ENCODE peak calls at places on chromosomes 13 and 19, in four cellular contexts. Y is OCI-LY7; G is A549; X is CD8-positive, alpha-beta T cell. U is an unnamed sample.

GRCh38 chr19:35462476-35462953 is 14.5 kb downstream of the FFAR2 start:
- DNase-seq in X (peak), Y (peak), G (no peak), U (no peak)

GRCh38 chr19:41694831-41695635 is 7.0 kb upstream of the CEACAM7 start:
- DNase-seq in G (no peak), Y (no peak), X (no peak), U (no peak)

GRCh38 chr13:29993716-29994488 is 143.5 kb upstream of the UBL3 start:
- DNase-seq in Y (no peak), X (no peak), G (no peak), U (peak)

GRCh38 chr13:35471466-35472307 is 4.8 kb downstream of the MAB21L1 start:
- DNase-seq in X (no peak), Y (no peak), G (no peak), U (no peak)

GRCh38 chr19:41597600-41598041 is 21.7 kb downstream of the CEACAM21 start:
- DNase-seq in Y (peak), G (peak), X (peak), U (peak)

GRCh38 chr19:58154287-58154678 is 3.7 kb upstream of the ZNF329 start:
- DNase-seq in G (no peak), Y (no peak), X (peak), U (peak)

GRCh38 chr19:40150170-40150569 is 41.1 kb upstream of the MAP3K10 start:
- DNase-seq in X (no peak), G (no peak), Y (no peak), U (peak)

GRCh38 chr13:74771964-74772363 is 637.8 kb upstream of the KLF12 start:
- DNase-seq in G (no peak), X (no peak), Y (no peak), U (peak)

GRCh38 chr13:32023698-32024097 is 7.9 kb upstream of the FRY start:
- DNase-seq in G (no peak), X (no peak), Y (no peak), U (no peak)

GRCh38 chr13:75195479-75196111 is 286.4 kb downstream of the TBC1D4 start:
- DNase-seq in G (no peak), X (no peak), Y (no peak), U (peak)

GRCh38 chr13:29905845-29906244 is 55.4 kb upstream of the UBL3 start:
- DNase-seq in Y (no peak), G (no peak), X (no peak), U (peak)

GRCh38 chr19:47112166-47112663 is 1.4 kb downstream of the ZC3H4 start:
- DNase-seq in G (peak), Y (peak), X (peak), U (peak)

GRCh38 chr13:37029617-37030016 is 29.0 kb downstream of the EXOSC8 start:
- DNase-seq in G (no peak), X (no peak), Y (no peak), U (peak)

GRCh38 chr13:23349127-23349897 is 84.2 kb downstream of the SACS start:
- DNase-seq in X (no peak), G (no peak), Y (no peak), U (peak)

GRCh38 chr19:47471733-47472457 is at the start of gene SLC8A2:
- DNase-seq in Y (peak), G (peak), X (peak), U (peak)

GRCh38 chr19:4852484-4852883 is 15.0 kb downstream of the PLIN3 start:
- DNase-seq in G (no peak), Y (no peak), X (no peak), U (no peak)

GRCh38 chr19:34282611-34283519 is 28.5 kb downstream of the GARRE1 start:
- DNase-seq in G (no peak), Y (no peak), X (no peak), U (no peak)

GRCh38 chr19:588758-589692 is 656 bp upstream of the HCN2 start:
- DNase-seq in X (no peak), Y (peak), G (no peak), U (no peak)

GRCh38 chr19:29854033-29854432 is 42.2 kb downstream of the CCNE1 start:
- DNase-seq in X (no peak), G (no peak), Y (no peak), U (no peak)

GRCh38 chr13:33917135-33917534 is 99.2 kb downstream of the RFC3 start:
- DNase-seq in X (no peak), Y (no peak), G (no peak), U (no peak)

GRCh38 chr19:39434123-39435076 is 1.3 kb downstream of the RPS16 start:
- DNase-seq in Y (peak), G (no peak), X (no peak), U (no peak)

GRCh38 chr19:31444931-31445330 is 95.7 kb upstream of the TSHZ3 start:
- DNase-seq in Y (no peak), G (no peak), X (no peak), U (no peak)

GRCh38 chr13:109412232-109412935 is 374.0 kb downstream of the IRS2 start:
- DNase-seq in G (peak), Y (no peak), X (no peak), U (peak)

GRCh38 chr13:43006893-43007631 is 15.0 kb upstream of the EPSTI1 start:
- DNase-seq in X (no peak), G (no peak), Y (no peak), U (peak)

GRCh38 chr19:55633866-55634265 is 6.9 kb upstream of the ZNF580 start:
- DNase-seq in G (no peak), Y (no peak), X (no peak), U (no peak)

GRCh38 chr19:3404324-3405260 is 38.2 kb downstream of the NFIC start:
- DNase-seq in Y (no peak), G (no peak), X (no peak), U (peak)

GRCh38 chr13:42803563-42804212 is 22.3 kb downstream of the FAM216B start:
- DNase-seq in Y (no peak), G (no peak), X (no peak), U (peak)

GRCh38 chr13:20903164-20903475 is 574 bp upstream of the XPO4 start:
- DNase-seq in X (no peak), Y (no peak), G (no peak), U (no peak)

GRCh38 chr19:17326595-17326966 is 8.1 kb downstream of the ANO8 start:
- DNase-seq in Y (no peak), X (no peak), G (no peak), U (no peak)

GRCh38 chr13:33739254-33739653 is 78.7 kb upstream of the RFC3 start:
- DNase-seq in G (no peak), X (no peak), Y (no peak), U (no peak)

GRCh38 chr13:102039264-102039663 is 362.6 kb downstream of the FGF14 start:
- DNase-seq in G (no peak), X (no peak), Y (no peak), U (no peak)

GRCh38 chr19:10861118-10861651 is 10.2 kb upstream of the CARM1 start:
- DNase-seq in Y (peak), G (no peak), X (peak), U (peak)
- TF ChIP-seq CTCF in Y (peak), G (no peak), X (no peak), U (peak)

GRCh38 chr19:51128227-51128626 is 3.5 kb downstream of the SIGLEC9 start:
- DNase-seq in G (no peak), X (no peak), Y (no peak), U (no peak)

GRCh38 chr19:51127755-51128154 is 3.0 kb downstream of the SIGLEC9 start:
- DNase-seq in Y (no peak), X (peak), G (no peak), U (peak)

GRCh38 chr19:51129716-51130115 is 5.0 kb downstream of the SIGLEC9 start:
- DNase-seq in G (no peak), Y (no peak), X (no peak), U (no peak)

GRCh38 chr19:51135004-51135403 is 7.1 kb upstream of the SIGLEC7 start:
- DNase-seq in G (no peak), Y (no peak), X (no peak), U (no peak)

DNA sequence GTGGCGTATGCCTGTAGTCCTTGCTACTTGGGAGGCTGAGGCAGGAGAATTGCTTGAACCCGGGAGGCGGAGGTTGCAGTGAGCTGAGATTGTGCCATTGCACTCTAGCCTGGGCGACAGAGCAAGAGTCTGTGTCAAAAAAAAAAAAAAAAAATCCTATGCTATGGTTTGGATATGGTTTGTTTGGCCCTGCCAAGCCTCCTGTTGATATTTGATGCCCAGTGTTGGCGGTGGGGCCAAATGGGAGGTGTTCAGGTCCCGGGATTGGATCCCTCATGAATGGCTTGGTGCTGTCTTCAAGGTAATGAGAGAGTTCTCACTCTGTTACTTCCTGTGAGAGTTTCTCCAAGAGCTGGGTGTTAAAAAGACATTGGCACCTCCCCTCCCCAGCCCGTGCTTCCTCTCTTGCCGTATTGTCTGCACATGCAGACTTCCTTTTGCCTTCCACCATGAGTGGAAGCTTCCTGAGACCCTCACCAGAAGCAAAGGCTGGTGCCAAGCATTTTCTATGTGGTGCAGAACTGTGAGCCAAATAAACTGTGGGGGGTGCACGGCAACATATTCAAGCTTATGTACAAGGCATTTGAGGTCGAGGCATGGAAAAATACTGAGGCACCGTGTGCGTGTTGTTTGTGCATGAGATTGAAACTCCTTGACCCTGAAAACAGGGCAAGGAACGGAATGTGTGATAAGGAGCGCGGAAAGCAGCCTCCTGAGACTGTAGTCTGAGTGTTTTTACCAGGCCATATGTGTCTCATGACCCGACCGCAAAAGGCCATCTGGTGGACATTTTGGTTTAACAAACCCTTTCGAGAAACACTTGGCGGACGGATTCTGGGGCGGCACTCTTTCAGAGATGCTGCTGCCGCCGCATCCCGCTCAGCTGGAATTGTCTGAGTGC is 7.3 kb downstream of the SIGLEC9 start:
- DNase-seq in Y (no peak), X (peak), G (no peak), U (peak)
- TF ChIP-seq CTCF in Y (no peak), X (no peak), G (no peak), U (peak)

GRCh38 chr13:44989941-44990340 is 603 bp downstream of the GPALPP1 start:
- DNase-seq in X (peak), Y (peak), G (peak), U (no peak)

GRCh38 chr13:44989071-44989889 is at the start of the genes GPALPP1 and NUFIP1:
- DNase-seq in G (peak), Y (peak), X (peak), U (peak)
- TF ChIP-seq CTCF in G (no peak), Y (no peak), X (no peak), U (no peak)

GRCh38 chr19:51664997-51665396 is 18.4 kb upstream of the SIGLEC14 start:
- DNase-seq in Y (no peak), G (no peak), X (no peak), U (peak)
- TF ChIP-seq CTCF in Y (peak), G (no peak), X (no peak), U (peak)

DNA sequence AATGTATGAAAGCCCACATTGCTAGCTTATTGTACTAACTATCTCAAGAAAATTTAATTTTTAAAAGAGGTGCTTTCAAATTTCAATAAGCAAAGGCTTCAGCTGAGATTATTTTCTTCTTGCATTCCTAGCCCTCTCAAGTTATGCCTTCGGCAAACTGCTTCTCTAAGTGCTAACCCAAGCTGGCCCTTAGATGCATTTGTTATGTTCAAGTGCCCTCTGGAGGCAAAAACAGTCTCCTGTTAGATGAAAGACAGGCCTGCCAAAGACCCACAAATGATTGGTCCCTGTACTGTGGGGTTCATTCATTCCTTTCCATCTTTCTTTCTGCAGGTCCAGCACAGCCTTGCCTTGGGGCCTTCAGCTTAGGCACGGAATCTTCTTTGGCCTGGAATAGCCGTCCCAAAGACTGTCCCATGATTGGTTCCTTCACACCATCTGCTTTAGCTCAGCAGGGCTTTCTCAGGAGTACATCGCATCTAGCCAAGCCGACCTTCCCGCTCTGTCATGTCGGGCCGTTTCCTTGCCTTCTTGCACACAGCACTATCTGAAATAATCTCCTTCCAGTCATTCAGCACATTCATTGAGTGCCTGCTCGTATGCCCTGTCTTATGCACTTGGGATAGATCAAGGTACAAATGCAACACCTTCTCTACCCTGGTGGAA is 26.4 kb upstream of the TPTE2 start:
- DNase-seq in G (peak), X (no peak), Y (peak), U (peak)
- TF ChIP-seq CTCF in G (peak), X (peak), Y (peak), U (peak)

GRCh38 chr19:8196271-8196908 is 12.8 kb upstream of the CERS4 start:
- DNase-seq in Y (peak), X (no peak), G (no peak), U (no peak)
- TF ChIP-seq CTCF in Y (no peak), X (no peak), G (no peak), U (no peak)

GRCh38 chr13:44649118-44649455 is 73.0 kb upstream of the TSC22D1 start:
- DNase-seq in G (no peak), Y (no peak), X (no peak), U (no peak)

GRCh38 chr13:44651209-44651608 is 75.1 kb upstream of the TSC22D1 start:
- DNase-seq in X (no peak), G (no peak), Y (no peak), U (peak)

GRCh38 chr13:44649834-44650233 is 73.7 kb upstream of the TSC22D1 start:
- DNase-seq in G (no peak), X (no peak), Y (no peak), U (no peak)

GRCh38 chr13:44646044-44646443 is 69.9 kb upstream of the TSC22D1 start:
- DNase-seq in X (no peak), G (no peak), Y (no peak), U (no peak)

GRCh38 chr13:44648392-44649117 is 72.4 kb upstream of the TSC22D1 start:
- DNase-seq in X (no peak), Y (no peak), G (peak), U (peak)
- TF ChIP-seq CTCF in X (peak), Y (peak), G (peak), U (peak)

DNA sequence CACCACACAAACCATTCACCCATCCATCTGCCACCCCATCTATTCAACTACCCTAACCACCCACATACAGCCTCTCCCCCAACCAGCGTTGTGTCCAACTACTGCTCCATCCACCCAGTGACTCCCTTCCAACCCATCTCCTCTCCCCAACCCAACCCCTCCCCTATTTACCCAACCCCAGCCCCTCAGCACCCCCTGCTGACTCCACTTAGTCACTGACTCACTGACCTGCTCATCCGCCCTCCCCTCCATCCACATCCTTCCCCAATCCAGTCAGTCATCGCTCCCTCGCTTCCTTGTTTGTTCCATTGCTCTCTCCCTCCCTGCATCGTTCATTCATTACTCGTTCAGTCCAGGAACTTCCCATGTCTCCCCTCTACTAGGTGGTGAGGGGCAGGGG is 39.2 kb downstream of the KCNC3 start:
- DNase-seq in G (no peak), Y (no peak), X (no peak), U (no peak)
- TF ChIP-seq CTCF in G (no peak), Y (no peak), X (no peak), U (no peak)

DNA sequence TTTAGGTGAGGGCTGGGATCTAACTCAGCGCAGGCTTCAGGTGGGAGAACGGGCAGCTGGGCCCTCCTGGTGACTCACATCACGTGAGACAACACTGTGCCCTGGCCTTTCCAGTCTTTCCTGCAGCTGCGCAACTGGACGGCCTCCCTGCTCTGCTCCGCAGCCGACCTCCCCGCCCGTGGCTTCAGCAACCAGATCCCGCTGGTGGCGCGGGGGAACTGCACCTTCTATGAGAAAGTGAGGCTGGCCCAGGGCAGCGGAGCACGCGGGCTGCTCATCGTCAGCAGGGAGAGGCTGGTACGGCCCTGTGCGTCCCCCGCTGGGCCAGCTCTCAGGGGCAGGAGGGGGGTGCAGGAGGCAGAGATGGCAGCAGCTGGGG is 8.8 kb downstream of the SPPL2B start:
- DNase-seq in X (no peak), Y (no peak), G (no peak), U (peak)
- TF ChIP-seq CTCF in X (no peak), Y (peak), G (no peak), U (peak)

DNA sequence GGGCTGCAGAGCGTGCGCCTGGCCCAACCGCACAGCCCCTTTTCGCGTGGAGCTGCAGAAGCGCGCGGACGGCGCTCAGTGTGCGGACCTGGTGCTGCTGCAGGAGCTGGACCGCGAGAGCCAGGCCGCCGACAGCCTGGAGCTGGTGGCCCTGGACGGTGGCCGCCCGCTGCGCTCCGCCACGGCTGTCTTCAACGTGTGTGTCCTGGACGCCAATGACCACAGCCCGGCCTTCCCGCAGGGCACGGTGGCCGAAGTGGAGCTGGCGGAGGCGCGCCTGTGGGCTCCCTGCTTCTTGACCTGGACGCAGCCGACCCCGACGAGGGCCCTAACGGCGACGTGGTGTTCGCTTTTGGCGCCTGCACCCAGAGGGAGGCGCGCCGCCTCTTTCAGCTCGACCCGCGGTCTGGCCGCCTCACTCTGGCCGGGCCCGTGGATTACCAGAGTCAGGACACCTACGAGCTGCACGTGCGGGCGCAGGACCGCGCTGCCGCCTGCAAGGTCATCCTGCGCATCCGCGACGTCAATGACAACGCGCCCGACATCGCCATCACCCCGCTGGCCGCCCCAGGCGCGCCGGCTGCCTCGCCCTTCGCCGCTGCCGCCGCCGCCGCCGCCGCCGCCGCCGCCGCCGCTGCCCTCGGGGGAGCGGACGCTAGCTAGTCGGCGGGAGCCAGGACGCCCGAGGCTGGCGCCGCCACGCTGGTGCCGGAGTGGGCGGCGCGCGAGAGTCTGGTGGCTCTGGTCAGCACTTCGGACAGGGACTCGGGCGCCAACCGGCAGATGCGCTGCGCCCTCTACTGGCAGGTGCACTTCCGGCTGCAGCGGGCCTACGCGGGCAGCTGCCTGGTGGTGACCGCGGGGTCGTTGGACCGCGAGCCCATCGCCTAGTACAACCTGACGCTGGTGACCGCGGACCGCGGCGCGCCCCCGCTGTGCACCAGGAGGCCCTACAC is 172.2 kb downstream of the OLFM4 start:
- DNase-seq in Y (no peak), X (no peak), G (no peak), U (no peak)
- TF ChIP-seq CTCF in Y (no peak), X (no peak), G (no peak), U (peak)